ENCODE peak calls at places on chromosomes 7 and 10, in four cellular contexts. S is renal cortical epithelial cell, E is adrenal gland, Q is erythroblast. G is an unnamed sample.
A peak's percentile ranks its signal among the peaks of the same experiment; 100 is the strongest.

GRCh38 chr7:29572543-29572942 is 8.9 kb downstream of the PRR15 start:
- DNase-seq in S (no peak), E (no peak), Q (no peak), G (no peak)

GRCh38 chr7:55474944-55475911 is 97.1 kb downstream of the VOPP1 start:
- DNase-seq in S (no peak), E (no peak), Q (no peak), G (no peak)

GRCh38 chr10:85446852-85447251 is 919.7 kb downstream of the GRID1 start:
- DNase-seq in S (no peak), E (no peak), Q (no peak), G (no peak)

GRCh38 chr7:131370523-131370968 is 42.9 kb downstream of the MKLN1 start:
- DNase-seq in S (peak; percentile 80), E (no peak), Q (peak; percentile 40), G (peak; percentile 53)

GRCh38 chr7:81299272-81299671 is 380.4 kb upstream of the SEMA3C start:
- DNase-seq in S (peak; percentile 96), E (no peak), Q (no peak), G (peak; percentile 96)

GRCh38 chr10:29563420-29564035 is 71.2 kb downstream of the SVIL start:
- DNase-seq in S (no peak), E (no peak), Q (no peak), G (no peak)

GRCh38 chr10:60962946-60963345 is 19.0 kb upstream of the RHOBTB1 start:
- DNase-seq in S (peak; percentile 41), E (no peak), Q (no peak), G (peak; percentile 50)

GRCh38 chr7:1425292-1426136 is 33.8 kb downstream of the MICALL2 start:
- DNase-seq in S (no peak), E (no peak), Q (no peak), G (no peak)

GRCh38 chr10:49301302-49301701 is 2.3 kb downstream of the C10orf71 start:
- DNase-seq in S (no peak), E (no peak), Q (no peak), G (no peak)

GRCh38 chr7:151847136-151847535 is 29.8 kb downstream of the PRKAG2 start:
- DNase-seq in S (no peak), E (no peak), Q (no peak), G (no peak)

GRCh38 chr10:58651742-58652141 is 139.1 kb downstream of the BICC1 start:
- DNase-seq in S (no peak), E (no peak), Q (no peak), G (no peak)

GRCh38 chr10:101773923-101774588 is 1.9 kb downstream of the FGF8 start:
- DNase-seq in S (no peak), E (no peak), Q (no peak), G (no peak)

GRCh38 chr10:112950714-112951348 is 784 bp downstream of the TCF7L2 start:
- DNase-seq in S (no peak), E (peak; percentile 53), Q (peak; percentile 7), G (peak; percentile 52)

GRCh38 chr7:79683185-79683890 is 229.9 kb upstream of the MAGI2 start:
- DNase-seq in S (no peak), E (no peak), Q (no peak), G (no peak)

GRCh38 chr7:48183370-48183743 is 12.1 kb downstream of the ABCA13 start:
- DNase-seq in S (no peak), E (no peak), Q (no peak), G (no peak)

GRCh38 chr10:76880931-76881330 is 756.7 kb downstream of the KCNMA1 start:
- DNase-seq in S (no peak), E (no peak), Q (no peak), G (no peak)

GRCh38 chr7:129914536-129915272 is 38.1 kb downstream of the UBE2H start:
- DNase-seq in S (no peak), E (no peak), Q (peak; percentile 30), G (peak; percentile 12)

GRCh38 chr10:103554488-103555320 is 61.2 kb downstream of the NEURL1 start:
- DNase-seq in S (peak; percentile 30), E (peak; percentile 68), Q (peak; percentile 15), G (peak; percentile 55)

GRCh38 chr10:5971315-5971832 is 6.0 kb downstream of the IL15RA start:
- DNase-seq in S (no peak), E (no peak), Q (peak; percentile 83), G (peak; percentile 53)

GRCh38 chr7:50821457-50821977 is 38.8 kb upstream of the GRB10 start:
- DNase-seq in S (peak; percentile 28), E (peak; percentile 67), Q (no peak), G (peak; percentile 52)

GRCh38 chr7:75914169-75914654 is 743 bp upstream of the POR start:
- DNase-seq in S (no peak), E (no peak), Q (no peak), G (no peak)

GRCh38 chr10:78956391-78956790 is 112.4 kb upstream of the ZMIZ1 start:
- DNase-seq in S (no peak), E (no peak), Q (no peak), G (no peak)

GRCh38 chr10:119211176-119211575 is 3.8 kb downstream of the GRK5 start:
- DNase-seq in S (no peak), E (no peak), Q (no peak), G (peak; percentile 79)

GRCh38 chr7:371119-371778 is 81.3 kb downstream of the FOXL3 start:
- DNase-seq in S (no peak), E (peak; percentile 2), Q (peak; percentile 16), G (no peak)

GRCh38 chr10:3172081-3172445 is 519 bp downstream of the PITRM1 start:
- DNase-seq in S (peak; percentile 66), E (peak; percentile 39), Q (peak; percentile 84), G (peak; percentile 60)

GRCh38 chr7:1508277-1508758 is 4.1 kb upstream of the INTS1 start:
- DNase-seq in S (no peak), E (no peak), Q (no peak), G (no peak)